ENCODE peak calls at places on chromosomes 13 and 19, in six cellular contexts. Z is activated T-cell treated with anti-CD3 and anti-CD28 coated beads, Interleukin-2, amount 50 U/mL, for 72 hours; A is WTC11; D is NCI-H1092; I is OCI-LY7; L is SW 1271. Y is an unnamed sample.

GRCh38 chr13:110118106-110118505 is 188.9 kb downstream of the COL4A1 start:
- DNase-seq in D (no peak), A (no peak), I (no peak), Z (no peak), L (no peak), Y (no peak)

GRCh38 chr13:103282571-103283450 is 216.6 kb upstream of the SLC10A2 start:
- DNase-seq in L (no peak), A (no peak), I (no peak), D (no peak), Z (no peak), Y (no peak)

GRCh38 chr13:94586371-94586770 is 9.6 kb downstream of the TGDS start:
- DNase-seq in Z (no peak), D (no peak), L (no peak), A (no peak), I (no peak), Y (no peak)

GRCh38 chr13:49932066-49932465 is 4.1 kb downstream of the SPRYD7 start:
- DNase-seq in L (no peak), D (no peak), Z (no peak), A (no peak), I (no peak), Y (no peak)

GRCh38 chr19:7793493-7793892 is 30.4 kb downstream of the CLEC4M start:
- DNase-seq in Z (no peak), D (no peak), L (no peak), A (no peak), I (no peak), Y (no peak)

GRCh38 chr13:96710166-96710866 is 284.0 kb downstream of the OXGR1 start:
- DNase-seq in A (peak), Z (no peak), I (no peak), D (no peak), L (no peak), Y (no peak)

GRCh38 chr19:47056416-47056815 is 8.0 kb upstream of the TMEM160 start:
- DNase-seq in Z (no peak), D (no peak), I (no peak), L (no peak), A (no peak), Y (no peak)

GRCh38 chr13:80151016-80151415 is 189.9 kb downstream of the SPRY2 start:
- DNase-seq in Z (no peak), I (no peak), L (no peak), D (no peak), A (no peak), Y (no peak)

GRCh38 chr19:2695288-2695866 is 7.1 kb downstream of the GNG7 start:
- DNase-seq in L (no peak), D (no peak), I (no peak), A (no peak), Z (no peak), Y (no peak)

GRCh38 chr13:23796546-23796945 is 92.7 kb downstream of the MIPEP start:
- DNase-seq in I (no peak), A (no peak), L (no peak), Z (no peak), D (no peak), Y (no peak)

GRCh38 chr13:98390086-98390697 is 186.7 kb downstream of the STK24 start:
- DNase-seq in Z (no peak), D (no peak), A (no peak), L (no peak), I (no peak), Y (no peak)

GRCh38 chr19:16911046-16911445 is 22.2 kb downstream of the F2RL3 start:
- DNase-seq in A (no peak), D (no peak), I (no peak), L (no peak), Z (no peak), Y (no peak)

GRCh38 chr19:29376855-29377354 is 148.9 kb upstream of the VSTM2B start:
- DNase-seq in I (no peak), A (no peak), D (no peak), L (no peak), Z (no peak), Y (no peak)

GRCh38 chr13:36344173-36344572 is 2.0 kb downstream of the SPART start:
- DNase-seq in L (no peak), D (no peak), Z (no peak), A (no peak), I (no peak), Y (no peak)

GRCh38 chr19:1082928-1083816 is 12.0 kb downstream of the POLR2E start:
- DNase-seq in A (no peak), I (no peak), L (no peak), Z (no peak), D (no peak), Y (no peak)

GRCh38 chr19:51251453-51251790 is 542 bp downstream of the SIGLECL1 start:
- DNase-seq in D (no peak), L (no peak), I (no peak), A (no peak), Z (no peak), Y (no peak)

Y was measured in NCI-H2029.